ENCODE peak calls at places on chromosomes 7 and 10, in six cellular contexts. Q, O, A, X, V and B are unnamed samples.

GRCh38 chr7:114865564-114865963 is 56.3 kb upstream of the MDFIC start:
- DNase-seq in O (peak), V (peak), X (peak), A (no peak), Q (peak), B (peak)

GRCh38 chr7:75772081-75773077 is at the start of gene CCL26:
- DNase-seq in Q (peak), A (peak), O (peak), X (no peak), V (no peak), B (peak)

GRCh38 chr7:24756989-24757798 is at the start of gene GSDME:
- DNase-seq in V (peak), O (peak), X (peak), Q (no peak), A (peak), B (no peak)

GRCh38 chr10:68560916-68561691 is 967 bp downstream of the TET1 start:
- DNase-seq in A (peak), X (peak), Q (no peak), V (peak), O (no peak), B (no peak)

GRCh38 chr10:12505683-12506082 is 156.3 kb downstream of the CAMK1D start:
- DNase-seq in Q (no peak), X (no peak), O (no peak), A (no peak), V (no peak), B (no peak)

GRCh38 chr10:96587255-96588059 is 645 bp upstream of the TM9SF3 start:
- DNase-seq in A (peak), O (peak), V (no peak), Q (peak), X (no peak), B (peak)

GRCh38 chr10:95755511-95756004 is 405 bp upstream of the ENTPD1 start:
- DNase-seq in Q (peak), V (peak), O (no peak), X (no peak), A (peak), B (peak)

GRCh38 chr10:3805227-3805790 is 20.3 kb upstream of the KLF6 start:
- DNase-seq in V (peak), X (no peak), O (no peak), A (no peak), Q (no peak), B (no peak)

GRCh38 chr7:3200504-3200903 is 100.5 kb upstream of the SDK1 start:
- DNase-seq in V (peak), O (no peak), X (peak), Q (no peak), A (peak), B (no peak)

GRCh38 chr7:78197447-78197846 is 398.9 kb downstream of the PHTF2 start:
- DNase-seq in A (no peak), Q (no peak), O (no peak), V (no peak), X (no peak), B (no peak)

GRCh38 chr7:79506481-79506880 is 53.0 kb upstream of the MAGI2 start:
- DNase-seq in V (no peak), Q (no peak), O (peak), A (no peak), X (no peak), B (no peak)

GRCh38 chr10:29714096-29714874 is 79.5 kb upstream of the SVIL start:
- DNase-seq in A (no peak), X (no peak), Q (peak), O (peak), V (no peak), B (no peak)

GRCh38 chr10:74202356-74202755 is 51.3 kb downstream of the ADK start:
- DNase-seq in Q (no peak), X (no peak), V (no peak), A (no peak), O (no peak), B (no peak)

GRCh38 chr7:66442385-66442784 is 186.3 kb upstream of the KCTD7 start:
- DNase-seq in Q (no peak), X (no peak), V (no peak), O (no peak), A (no peak), B (no peak)

GRCh38 chr10:127977368-127978009 is 70.6 kb downstream of the PTPRE start:
- DNase-seq in A (peak), O (no peak), V (no peak), Q (peak), X (peak), B (peak)

GRCh38 chr10:106271237-106271636 is 893.3 kb downstream of the SORCS1 start:
- DNase-seq in V (no peak), O (no peak), A (no peak), Q (no peak), X (no peak), B (no peak)
- TF ChIP-seq CTCF in V (peak), O (no peak), A (no peak), Q (no peak), X (peak), B (no peak)

GRCh38 chr7:31734456-31734855 is 47.4 kb downstream of the PPP1R17 start:
- DNase-seq in V (no peak), Q (no peak), X (no peak), O (no peak), A (no peak), B (no peak)

GRCh38 chr7:31724696-31725095 is 37.7 kb downstream of the PPP1R17 start:
- DNase-seq in V (no peak), A (no peak), X (no peak), Q (no peak), O (no peak), B (no peak)

DNA sequence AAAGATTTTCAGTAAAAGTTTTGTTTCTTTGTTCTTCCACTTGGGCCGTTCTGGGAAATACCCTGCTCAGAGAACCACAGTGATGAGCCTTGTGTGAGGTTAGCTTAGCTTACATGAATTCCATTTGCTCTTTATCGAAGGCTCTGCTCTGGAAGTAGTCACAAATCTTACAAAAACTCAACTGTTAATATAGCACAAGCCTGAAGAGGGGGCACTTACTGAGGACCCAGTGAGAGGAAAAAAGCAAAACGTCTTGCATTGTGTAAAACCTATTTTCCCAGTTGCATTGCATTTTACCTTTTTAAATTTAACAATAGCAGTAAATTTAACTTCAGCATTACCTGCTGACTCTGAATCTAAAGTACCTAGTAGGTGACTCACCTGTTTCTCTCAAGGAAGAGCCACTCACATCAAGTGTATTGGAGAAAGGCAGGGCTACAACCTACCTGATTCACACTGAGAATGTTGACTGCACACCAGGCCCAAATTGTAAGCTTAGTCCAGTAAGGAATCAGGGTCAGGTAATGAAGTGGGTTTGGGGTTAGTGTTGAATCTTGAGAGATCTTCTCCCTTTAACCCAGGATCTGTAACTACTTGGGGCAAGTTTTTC is 42.3 kb downstream of the PPP1R17 start:
- DNase-seq in A (no peak), O (no peak), X (no peak), Q (no peak), V (no peak), B (no peak)
- TF ChIP-seq CTCF in A (no peak), O (no peak), X (peak), Q (no peak), V (no peak), B (no peak)

GRCh38 chr7:55078465-55079372 is 59.9 kb downstream of the EGFR start:
- DNase-seq in A (no peak), V (no peak), X (no peak), O (no peak), Q (peak), B (no peak)
- TF ChIP-seq CTCF in A (no peak), V (no peak), X (no peak), O (no peak), Q (no peak), B (no peak)

GRCh38 chr7:117219485-117219884 is 103.4 kb downstream of the WNT2 start:
- DNase-seq in Q (no peak), O (no peak), X (no peak), A (no peak), V (no peak), B (no peak)

GRCh38 chr7:117217121-117217520 is 105.7 kb downstream of the WNT2 start:
- DNase-seq in A (no peak), X (no peak), V (no peak), O (no peak), Q (no peak), B (no peak)

GRCh38 chr7:117218700-117219099 is 104.2 kb downstream of the WNT2 start:
- DNase-seq in Q (no peak), A (no peak), O (no peak), X (no peak), V (no peak), B (no peak)

GRCh38 chr7:117217636-117218035 is 105.2 kb downstream of the WNT2 start:
- DNase-seq in Q (no peak), X (no peak), O (peak), A (no peak), V (no peak), B (no peak)

GRCh38 chr7:117220836-117221235 is 102.0 kb downstream of the WNT2 start:
- DNase-seq in X (no peak), O (no peak), V (no peak), Q (no peak), A (no peak), B (no peak)
- TF ChIP-seq CTCF in X (no peak), O (no peak), V (no peak), Q (no peak), A (no peak), B (no peak)

GRCh38 chr10:110016037-110016436 is 8.3 kb downstream of the ADD3 start:
- DNase-seq in X (no peak), Q (no peak), A (no peak), V (no peak), O (no peak), B (no peak)
- TF ChIP-seq CTCF in X (no peak), Q (no peak), A (peak), V (peak), O (peak), B (peak)

GRCh38 chr7:148255333-148255732 is 335.2 kb upstream of the C7orf33 start:
- DNase-seq in X (no peak), O (no peak), V (no peak), Q (no peak), A (no peak), B (no peak)
- TF ChIP-seq CTCF in X (peak), O (no peak), V (no peak), Q (no peak), A (no peak), B (peak)

GRCh38 chr7:151990567-151990966 is 34.3 kb downstream of the GALNTL5 start:
- DNase-seq in A (no peak), X (no peak), Q (no peak), V (no peak), O (no peak), B (no peak)

GRCh38 chr7:151987748-151988529 is 31.7 kb downstream of the GALNTL5 start:
- DNase-seq in A (no peak), O (no peak), Q (no peak), V (no peak), X (no peak), B (peak)

GRCh38 chr7:151993977-151994676 is 31.3 kb upstream of the GALNT11 start:
- DNase-seq in O (no peak), Q (no peak), A (no peak), X (peak), V (no peak), B (no peak)

GRCh38 chr7:151992375-151992774 is 33.1 kb upstream of the GALNT11 start:
- DNase-seq in A (peak), V (peak), X (peak), Q (peak), O (no peak), B (peak)
- TF ChIP-seq CTCF in A (no peak), V (peak), X (no peak), Q (no peak), O (no peak), B (no peak)